ENCODE peak calls at places on chromosomes 6 and 20, in nine cellular contexts. R is HCT116, S is MM.1S, C is OCI-LY7, K is hepatocyte, A is SK-N-SH, T is GM23338, F is GM23248, D is PC-3. U is an unnamed sample.

GRCh38 chr6:157217198-157217893 is 106.0 kb downstream of the TMEM242 start:
- DNase-seq in R (no peak), S (no peak), C (no peak), K (no peak), A (no peak), T (no peak), F (no peak), D (no peak), U (no peak)

GRCh38 chr6:46993846-46994245 is 48.3 kb downstream of the ADGRF1 start:
- DNase-seq in R (peak; percentile 90), S (no peak), C (no peak), K (no peak), A (no peak), T (no peak), F (peak; percentile 81), D (peak; percentile 98), U (no peak)

GRCh38 chr6:75334266-75335040 is 49.9 kb upstream of the TMEM30A start:
- DNase-seq in R (no peak), S (no peak), C (no peak), K (peak; percentile 29), A (no peak), T (peak; percentile 98), F (peak; percentile 88), D (peak; percentile 7), U (peak; percentile 90)

GRCh38 chr6:8958894-8959511 is 523.7 kb upstream of the SLC35B3 start:
- DNase-seq in R (peak; percentile 83), S (peak; percentile 9), C (no peak), K (no peak), A (no peak), T (no peak), F (peak; percentile 18), D (peak; percentile 40), U (no peak)

GRCh38 chr6:165308926-165309731 is at the start of gene C6orf118:
- DNase-seq in R (no peak), S (no peak), C (no peak), K (peak; percentile 86), A (peak; percentile 84), T (peak; percentile 93), F (peak; percentile 68), D (peak; percentile 50), U (peak; percentile 93)

GRCh38 chr6:169641461-169642085 is 60.3 kb downstream of the WDR27 start:
- DNase-seq in R (no peak), S (no peak), C (no peak), K (no peak), A (no peak), T (no peak), F (no peak), D (no peak), U (no peak)

GRCh38 chr6:124298682-124299081 is 495.0 kb downstream of the NKAIN2 start:
- DNase-seq in R (no peak), S (no peak), C (no peak), K (no peak), A (no peak), T (no peak), F (no peak), D (no peak), U (peak; percentile 5)

GRCh38 chr6:134707342-134707982 is 242.4 kb downstream of the ALDH8A1 start:
- DNase-seq in R (no peak), S (no peak), C (no peak), K (peak; percentile 85), A (no peak), T (peak; percentile 59), F (peak; percentile 40), D (peak; percentile 6), U (peak; percentile 54)

GRCh38 chr6:13395272-13396237 is 67.2 kb upstream of the TBC1D7 start:
- DNase-seq in R (no peak), S (no peak), C (peak; percentile 32), K (peak; percentile 58), A (peak; percentile 65), T (no peak), F (peak; percentile 81), D (peak; percentile 51), U (no peak)

GRCh38 chr20:60935971-60936370 is 316.1 kb upstream of the CDH4 start:
- DNase-seq in R (no peak), S (no peak), C (no peak), K (no peak), A (no peak), T (peak; percentile 4), F (no peak), D (no peak), U (peak; percentile 24)
- H3K4me3 ChIP-seq in R (no peak overlapping the region), S (no peak overlapping the region), C (no peak overlapping the region), K (no peak overlapping the region), A (no peak overlapping the region), T (no peak overlapping the region), F (no peak overlapping the region), D (no peak overlapping the region), U (no peak overlapping the region)

DNA sequence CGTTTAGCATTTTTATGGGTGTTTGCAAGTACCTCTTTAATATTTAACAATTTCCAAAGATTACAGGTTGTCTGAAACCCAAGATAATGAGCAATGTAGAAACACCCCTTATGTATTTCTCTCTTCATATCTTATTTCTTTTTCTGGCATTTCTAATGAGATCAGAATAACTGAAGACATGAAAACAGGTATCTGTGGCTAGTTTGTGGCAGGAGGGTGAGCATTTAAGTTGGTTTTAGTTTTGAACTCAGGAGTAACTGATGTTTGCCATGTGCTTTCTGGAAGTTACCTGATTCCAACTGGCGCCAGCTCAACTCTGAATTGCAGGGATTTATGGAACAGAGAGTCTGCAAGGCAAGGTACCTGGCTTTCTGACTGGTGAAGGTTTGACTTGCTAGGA is 35.4 kb upstream of the PRL start:
- DNase-seq in R (no peak), S (no peak), C (no peak), K (no peak), A (no peak), T (no peak), F (no peak), D (no peak), U (no peak)
- H3K4me1 ChIP-seq in R (no peaks in the 10 kb centered on the region), S (no peaks in the 10 kb centered on the region), C (no peaks in the 10 kb centered on the region), K (peaks cover 3% of the 10 kb centered on the region), A (peaks cover 14% of the 10 kb centered on the region), T (peaks cover 4% of the 10 kb centered on the region), F (peaks cover 19% of the 10 kb centered on the region), D (peaks cover 9% of the 10 kb centered on the region), U (no peaks in the 10 kb centered on the region)

GRCh38 chr6:42970859-42971612 is 7.9 kb downstream of the PEX6 start:
- DNase-seq in R (no peak), S (no peak), C (no peak), K (no peak), A (no peak), T (no peak), F (peak; percentile 50), D (peak; percentile 49), U (no peak)
- TF ChIP-seq EZH2phosphoT487 in R (no peak), S (no peak), C (no peak), K (no peak), A (no peak), T (no peak), F (no peak), D (no peak), U (no peak)

GRCh38 chr6:44342489-44342888 is at the start of gene SPATS1:
- DNase-seq in R (no peak), S (no peak), C (no peak), K (peak; percentile 14), A (peak; percentile 83), T (peak; percentile 85), F (peak; percentile 46), D (no peak), U (peak; percentile 48)
- H3K4me3 ChIP-seq in R (no peak within 1 kb of the TSS), S (no peak within 1 kb of the TSS), C (no peak within 1 kb of the TSS), K (no peak within 1 kb of the TSS), A (peak within 1 kb of the TSS; percentile 26), T (peak within 1 kb of the TSS; percentile 45), F (peak within 1 kb of the TSS; percentile 55), D (no peak within 1 kb of the TSS), U (no peak within 1 kb of the TSS)

GRCh38 chr20:38649275-38649891 is 47.8 kb downstream of the ARHGAP40 start:
- DNase-seq in R (no peak), S (no peak), C (peak; percentile 61), K (peak; percentile 57), A (peak; percentile 72), T (peak; percentile 78), F (peak; percentile 36), D (peak; percentile 48), U (peak; percentile 74)
- H3K4me1 ChIP-seq in R (peaks cover 13% of the 10 kb centered on the region), S (peaks cover 9% of the 10 kb centered on the region), C (peaks cover 4% of the 10 kb centered on the region), K (no peaks in the 10 kb centered on the region), A (peaks cover 7% of the 10 kb centered on the region), T (peaks cover 5% of the 10 kb centered on the region), F (no peaks in the 10 kb centered on the region), D (no peaks in the 10 kb centered on the region), U (no peaks in the 10 kb centered on the region)

DNA sequence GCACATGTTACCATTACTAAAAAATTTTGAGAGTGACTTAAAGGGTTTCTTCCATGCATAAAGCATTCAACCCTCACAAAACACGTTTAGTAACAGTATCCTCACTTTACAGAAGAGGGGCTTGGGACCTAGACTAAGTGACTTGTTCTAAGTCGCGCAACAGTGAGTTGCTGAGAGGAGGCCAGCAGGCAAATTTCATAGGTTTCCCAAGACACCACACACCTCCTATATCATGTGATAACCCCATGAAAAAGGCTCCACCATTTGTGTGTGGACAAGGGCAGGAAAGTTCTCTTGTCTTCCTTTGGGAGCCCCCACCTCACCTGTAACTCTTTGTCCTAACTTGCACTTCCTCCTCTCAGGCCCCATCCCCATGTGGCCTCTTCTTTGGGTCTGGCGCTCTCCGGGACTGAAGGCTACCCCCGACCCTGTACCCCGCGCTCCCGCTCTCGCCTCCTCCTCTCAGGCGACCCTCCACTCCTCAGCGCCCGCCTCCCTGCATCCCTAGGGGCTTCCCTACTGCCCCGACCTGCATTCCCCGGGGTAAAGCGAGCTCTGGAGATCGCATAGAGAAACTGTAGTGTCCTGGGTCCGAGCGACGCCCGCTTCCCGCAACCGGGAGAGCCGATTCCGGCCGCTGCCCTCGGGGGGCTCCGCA is 397 bp downstream of the PSMB8 start:
- DNase-seq in R (no peak), S (no peak), C (peak; percentile 55), K (no peak), A (no peak), T (no peak), F (peak; percentile 36), D (no peak), U (no peak)
- TF ChIP-seq EZH2phosphoT487 in R (no peak), S (no peak), C (no peak), K (no peak), A (no peak), T (no peak), F (no peak), D (no peak), U (peak; percentile 80)

GRCh38 chr20:51022227-51022802 is 592 bp downstream of the KCNG1 start:
- DNase-seq in R (no peak), S (no peak), C (no peak), K (no peak), A (no peak), T (no peak), F (no peak), D (peak; percentile 25), U (no peak)
- H3K4me3 ChIP-seq in R (peak overlapping the region; percentile 92), S (peak overlapping the region; percentile 52), C (no peak overlapping the region), K (peak overlapping the region; percentile 60), A (peak overlapping the region; percentile 66), T (peak overlapping the region; percentile 73), F (peak overlapping the region; percentile 77), D (peak overlapping the region; percentile 72), U (peak overlapping the region; percentile 54)

U was measured in neural progenitor cell.